ENCODE peak calls at places on chromosomes 16 and 17, in four cellular contexts. One of them, this sample, is unnamed.

GRCh38 chr17:2017274-2017941 is 7.7 kb downstream of the RTN4RL1 start:
- DNase-seq in A549: no peak
- DNase-seq in K562: no peak
- DNase-seq in activated CD8-positive, alpha-beta memory T cell treated with anti-CD3 and anti-CD28 coated beads, Interleukin-2, amount 50 U/mL, for 4 hours: no peak
- DNase-seq in this sample: no peak

GRCh38 chr16:23847938-23848337 is 12.2 kb downstream of the PRKCB start:
- DNase-seq in A549: no peak
- DNase-seq in K562: no peak
- DNase-seq in activated CD8-positive, alpha-beta memory T cell treated with anti-CD3 and anti-CD28 coated beads, Interleukin-2, amount 50 U/mL, for 4 hours: peak; percentile 64
- DNase-seq in this sample: peak; percentile 80

GRCh38 chr16:85988723-85989313 is 89.9 kb downstream of the IRF8 start:
- DNase-seq in A549: no peak
- DNase-seq in K562: no peak
- DNase-seq in activated CD8-positive, alpha-beta memory T cell treated with anti-CD3 and anti-CD28 coated beads, Interleukin-2, amount 50 U/mL, for 4 hours: no peak
- DNase-seq in this sample: peak; percentile 49

GRCh38 chr16:11001611-11002010 is 57.2 kb downstream of the CLEC16A start:
- DNase-seq in A549: no peak
- DNase-seq in K562: no peak
- DNase-seq in activated CD8-positive, alpha-beta memory T cell treated with anti-CD3 and anti-CD28 coated beads, Interleukin-2, amount 50 U/mL, for 4 hours: no peak
- DNase-seq in this sample: no peak

GRCh38 chr17:64679710-64680216 is 17.7 kb upstream of the SMURF2 start:
- DNase-seq in A549: peak; percentile 95
- DNase-seq in K562: no peak
- DNase-seq in activated CD8-positive, alpha-beta memory T cell treated with anti-CD3 and anti-CD28 coated beads, Interleukin-2, amount 50 U/mL, for 4 hours: no peak
- DNase-seq in this sample: no peak

GRCh38 chr16:53090591-53091507 is 36.1 kb downstream of the CHD9 start:
- DNase-seq in A549: no peak
- DNase-seq in K562: no peak
- DNase-seq in activated CD8-positive, alpha-beta memory T cell treated with anti-CD3 and anti-CD28 coated beads, Interleukin-2, amount 50 U/mL, for 4 hours: no peak
- DNase-seq in this sample: peak; percentile 65

GRCh38 chr16:84175351-84176081 is 11.3 kb downstream of the TAF1C start:
- DNase-seq in A549: peak; percentile 55
- DNase-seq in K562: peak; percentile 81
- DNase-seq in activated CD8-positive, alpha-beta memory T cell treated with anti-CD3 and anti-CD28 coated beads, Interleukin-2, amount 50 U/mL, for 4 hours: peak; percentile 60
- DNase-seq in this sample: no peak

GRCh38 chr17:81542431-81543338 is 9.5 kb downstream of the FAAP100 start:
- DNase-seq in A549: no peak
- DNase-seq in K562: no peak
- DNase-seq in activated CD8-positive, alpha-beta memory T cell treated with anti-CD3 and anti-CD28 coated beads, Interleukin-2, amount 50 U/mL, for 4 hours: no peak
- DNase-seq in this sample: no peak

GRCh38 chr17:63697341-63698286 is 2.3 kb downstream of the LIMD2 start:
- DNase-seq in A549: peak; percentile 78
- DNase-seq in K562: peak; percentile 40
- DNase-seq in activated CD8-positive, alpha-beta memory T cell treated with anti-CD3 and anti-CD28 coated beads, Interleukin-2, amount 50 U/mL, for 4 hours: peak; percentile 77
- DNase-seq in this sample: peak; percentile 79

GRCh38 chr16:48164907-48165715 is 9.3 kb upstream of the ABCC12 start:
- DNase-seq in A549: peak; percentile 82
- DNase-seq in K562: peak; percentile 82
- DNase-seq in activated CD8-positive, alpha-beta memory T cell treated with anti-CD3 and anti-CD28 coated beads, Interleukin-2, amount 50 U/mL, for 4 hours: peak; percentile 66
- DNase-seq in this sample: peak; percentile 66

GRCh38 chr16:78458588-78458987 is 359.1 kb downstream of the WWOX start:
- DNase-seq in A549: no peak
- DNase-seq in K562: no peak
- DNase-seq in activated CD8-positive, alpha-beta memory T cell treated with anti-CD3 and anti-CD28 coated beads, Interleukin-2, amount 50 U/mL, for 4 hours: no peak
- DNase-seq in this sample: no peak

GRCh38 chr17:77842148-77842905 is 116.2 kb upstream of the TNRC6C start:
- DNase-seq in A549: no peak
- DNase-seq in K562: no peak
- DNase-seq in activated CD8-positive, alpha-beta memory T cell treated with anti-CD3 and anti-CD28 coated beads, Interleukin-2, amount 50 U/mL, for 4 hours: no peak
- DNase-seq in this sample: peak; percentile 45

GRCh38 chr16:48101069-48101674 is 54.6 kb downstream of the ABCC12 start:
- DNase-seq in A549: no peak
- DNase-seq in K562: no peak
- DNase-seq in activated CD8-positive, alpha-beta memory T cell treated with anti-CD3 and anti-CD28 coated beads, Interleukin-2, amount 50 U/mL, for 4 hours: no peak
- DNase-seq in this sample: no peak

GRCh38 chr17:72426321-72426720 is 305.5 kb downstream of the SOX9 start:
- DNase-seq in A549: no peak
- DNase-seq in K562: no peak
- DNase-seq in activated CD8-positive, alpha-beta memory T cell treated with anti-CD3 and anti-CD28 coated beads, Interleukin-2, amount 50 U/mL, for 4 hours: no peak
- DNase-seq in this sample: no peak

GRCh38 chr17:78828470-78829185 is 12.0 kb downstream of the USP36 start:
- DNase-seq in A549: peak; percentile 80
- DNase-seq in K562: no peak
- DNase-seq in activated CD8-positive, alpha-beta memory T cell treated with anti-CD3 and anti-CD28 coated beads, Interleukin-2, amount 50 U/mL, for 4 hours: no peak
- DNase-seq in this sample: no peak

GRCh38 chr16:23069844-23070243 is 79.4 kb downstream of the USP31 start:
- DNase-seq in A549: no peak
- DNase-seq in K562: no peak
- DNase-seq in activated CD8-positive, alpha-beta memory T cell treated with anti-CD3 and anti-CD28 coated beads, Interleukin-2, amount 50 U/mL, for 4 hours: no peak
- DNase-seq in this sample: no peak

GRCh38 chr17:41974658-41975057 is 8.1 kb downstream of the CNP start:
- DNase-seq in A549: no peak
- DNase-seq in K562: no peak
- DNase-seq in activated CD8-positive, alpha-beta memory T cell treated with anti-CD3 and anti-CD28 coated beads, Interleukin-2, amount 50 U/mL, for 4 hours: no peak
- DNase-seq in this sample: no peak

GRCh38 chr16:89273741-89274472 is 56.4 kb downstream of the ZNF778 start:
- DNase-seq in A549: no peak
- DNase-seq in K562: no peak
- DNase-seq in activated CD8-positive, alpha-beta memory T cell treated with anti-CD3 and anti-CD28 coated beads, Interleukin-2, amount 50 U/mL, for 4 hours: peak; percentile 14
- DNase-seq in this sample: no peak

GRCh38 chr17:2054262-2054739 is 602 bp upstream of the HIC1 start:
- DNase-seq in A549: no peak
- DNase-seq in K562: no peak
- DNase-seq in activated CD8-positive, alpha-beta memory T cell treated with anti-CD3 and anti-CD28 coated beads, Interleukin-2, amount 50 U/mL, for 4 hours: no peak
- DNase-seq in this sample: peak; percentile 82

This sample was measured in natural killer cell treated with Interleukin-12 subunit alpha and Interleukin-12 subunit beta and Interleukin-15 and Interleukin-18, amount 100 ng/mL, for 72 hours.